ENCODE peak calls at places on chromosomes 16 and 17, in four cellular contexts. Q is heart right ventricle, P is tibial artery, D is omental fat pad. Y is an unnamed sample.

GRCh38 chr16:1003551-1004347 is 22.2 kb downstream of the SOX8 start:
- DNase-seq in Q (no peak), P (no peak), D (no peak), Y (no peak)

GRCh38 chr17:58385359-58385899 is 31.9 kb downstream of the RNF43 start:
- DNase-seq in Q (no peak), P (no peak), D (no peak), Y (no peak)

GRCh38 chr17:18319604-18320256 is 4.6 kb downstream of the SMCR8 start:
- DNase-seq in Q (no peak), P (no peak), D (no peak), Y (no peak)

GRCh38 chr17:70658324-70658723 is 489.0 kb downstream of the KCNJ2 start:
- DNase-seq in Q (no peak), P (no peak), D (no peak), Y (no peak)

GRCh38 chr17:82339634-82340580 is 6.3 kb upstream of the SECTM1 start:
- DNase-seq in Q (no peak), P (no peak), D (no peak), Y (no peak)

GRCh38 chr17:76385892-76386786 is 1.7 kb downstream of the SPHK1 start:
- DNase-seq in Q (peak; percentile 86), P (peak; percentile 85), D (peak; percentile 85), Y (peak; percentile 74)

GRCh38 chr17:44642861-44643260 is 13.4 kb upstream of the MEIOC start:
- DNase-seq in Q (no peak), P (no peak), D (no peak), Y (no peak)

GRCh38 chr17:43839670-43840101 is 6.7 kb upstream of the MPP3 start:
- DNase-seq in Q (no peak), P (no peak), D (no peak), Y (no peak)

GRCh38 chr17:1976000-1976682 is 49.0 kb downstream of the RTN4RL1 start:
- DNase-seq in Q (no peak), P (no peak), D (no peak), Y (no peak)

GRCh38 chr16:14378684-14379467 is 251.2 kb downstream of the PARN start:
- DNase-seq in Q (no peak), P (no peak), D (no peak), Y (no peak)

GRCh38 chr16:66751135-66751991 is at the start of gene DYNC1LI2:
- DNase-seq in Q (peak; percentile 84), P (peak; percentile 89), D (peak; percentile 38), Y (peak; percentile 79)

GRCh38 chr16:79134300-79134699 is 466.2 kb downstream of the MAF start:
- DNase-seq in Q (no peak), P (no peak), D (no peak), Y (no peak)

GRCh38 chr17:9053406-9053805 is 32.1 kb downstream of the NTN1 start:
- DNase-seq in Q (no peak), P (no peak), D (no peak), Y (no peak)

GRCh38 chr17:40548491-40548981 is 16.7 kb downstream of the CCR7 start:
- DNase-seq in Q (no peak), P (no peak), D (no peak), Y (no peak)

GRCh38 chr17:29733151-29733550 is 110.4 kb upstream of the CORO6 start:
- DNase-seq in Q (no peak), P (no peak), D (no peak), Y (no peak)

GRCh38 chr17:13947499-13947898 is 121.8 kb upstream of the COX10 start:
- DNase-seq in Q (no peak), P (no peak), D (no peak), Y (no peak)

GRCh38 chr16:65106792-65107191 is 15.1 kb downstream of the CDH11 start:
- DNase-seq in Q (no peak), P (no peak), D (no peak), Y (no peak)

GRCh38 chr17:15213381-15214087 is 51.6 kb downstream of the PMP22 start:
- DNase-seq in Q (no peak), P (no peak), D (no peak), Y (no peak)

GRCh38 chr17:10171057-10171456 is 27.3 kb downstream of the GAS7 start:
- DNase-seq in Q (no peak), P (peak; percentile 70), D (no peak), Y (no peak)

GRCh38 chr16:84503751-84504395 is 586 bp downstream of the MEAK7 start:
- DNase-seq in Q (no peak), P (peak; percentile 64), D (no peak), Y (no peak)

GRCh38 chr17:48051706-48052486 is 3.7 kb downstream of the NFE2L1 start:
- DNase-seq in Q (peak; percentile 92), P (peak; percentile 85), D (no peak), Y (no peak)
- TF ChIP-seq CTCF in Q (peak; percentile 48), P (no peak), D (no peak), Y (no peak)

GRCh38 chr16:51834131-51834530 is 683.1 kb upstream of the SALL1 start:
- DNase-seq in Q (peak; percentile 8), P (no peak), D (no peak), Y (no peak)

GRCh38 chr16:51845586-51845985 is 694.5 kb upstream of the SALL1 start:
- DNase-seq in Q (no peak), P (no peak), D (no peak), Y (no peak)

DNA sequence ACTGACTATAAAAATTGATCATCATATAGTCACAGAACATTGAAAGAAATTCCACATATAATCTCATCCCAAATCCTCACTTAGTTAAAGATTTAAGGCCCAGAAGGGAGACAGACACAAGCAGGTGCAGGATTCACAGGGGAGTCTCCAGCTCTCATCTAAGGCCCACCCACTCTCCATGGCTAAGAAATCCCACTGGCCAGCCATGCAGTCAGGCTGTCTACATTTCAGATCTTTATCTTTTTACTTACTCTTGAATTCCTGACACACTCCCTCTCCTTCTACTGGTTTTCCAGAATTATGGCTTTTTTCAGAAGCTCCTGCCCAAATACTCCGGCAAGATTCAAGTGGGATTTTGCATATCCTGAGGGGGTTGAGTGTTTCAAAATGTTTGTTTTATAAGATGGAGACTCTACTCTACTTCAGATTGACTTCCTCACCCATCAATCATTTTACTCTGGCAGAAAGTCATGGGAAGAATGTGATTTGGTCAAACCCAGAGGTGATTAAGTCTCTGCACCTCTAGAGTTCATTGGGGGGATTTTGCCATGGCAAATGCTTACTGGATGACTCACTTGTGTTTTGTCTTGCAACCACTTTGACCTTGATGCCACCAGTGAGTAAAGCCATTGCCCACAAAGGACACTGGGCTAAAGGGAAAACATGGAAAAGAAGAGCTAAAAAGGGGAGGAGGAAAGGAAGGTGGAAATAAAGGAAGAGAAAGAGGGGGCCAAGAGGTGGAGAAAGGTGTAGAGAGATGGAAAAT is 688.8 kb upstream of the SALL1 start:
- DNase-seq in Q (no peak), P (no peak), D (no peak), Y (no peak)
- TF ChIP-seq CTCF in Q (no peak), P (no peak), D (no peak), Y (no peak)

GRCh38 chr16:86575754-86576557 is 2.4 kb upstream of the FOXL1 start:
- DNase-seq in Q (peak; percentile 86), P (peak; percentile 94), D (peak; percentile 53), Y (peak; percentile 79)
- TF ChIP-seq CTCF in Q (peak; percentile 78), P (peak; percentile 65), D (no peak), Y (peak; percentile 69)

GRCh38 chr16:46627746-46628145 is 6.6 kb upstream of the SHCBP1 start:
- DNase-seq in Q (no peak), P (no peak), D (no peak), Y (no peak)

GRCh38 chr16:46632778-46633733 is 11.9 kb upstream of the SHCBP1 start:
- DNase-seq in Q (no peak), P (no peak), D (no peak), Y (peak; percentile 15)

GRCh38 chr16:46629331-46629843 is 8.2 kb upstream of the SHCBP1 start:
- DNase-seq in Q (no peak), P (no peak), D (no peak), Y (no peak)
- TF ChIP-seq CTCF in Q (peak; percentile 39), P (no peak), D (no peak), Y (peak; percentile 39)

GRCh38 chr17:916315-916714 is 63.3 kb downstream of the NXN start:
- DNase-seq in Q (no peak), P (no peak), D (no peak), Y (no peak)
- TF ChIP-seq CTCF in Q (no peak), P (no peak), D (no peak), Y (peak; percentile 31)

DNA sequence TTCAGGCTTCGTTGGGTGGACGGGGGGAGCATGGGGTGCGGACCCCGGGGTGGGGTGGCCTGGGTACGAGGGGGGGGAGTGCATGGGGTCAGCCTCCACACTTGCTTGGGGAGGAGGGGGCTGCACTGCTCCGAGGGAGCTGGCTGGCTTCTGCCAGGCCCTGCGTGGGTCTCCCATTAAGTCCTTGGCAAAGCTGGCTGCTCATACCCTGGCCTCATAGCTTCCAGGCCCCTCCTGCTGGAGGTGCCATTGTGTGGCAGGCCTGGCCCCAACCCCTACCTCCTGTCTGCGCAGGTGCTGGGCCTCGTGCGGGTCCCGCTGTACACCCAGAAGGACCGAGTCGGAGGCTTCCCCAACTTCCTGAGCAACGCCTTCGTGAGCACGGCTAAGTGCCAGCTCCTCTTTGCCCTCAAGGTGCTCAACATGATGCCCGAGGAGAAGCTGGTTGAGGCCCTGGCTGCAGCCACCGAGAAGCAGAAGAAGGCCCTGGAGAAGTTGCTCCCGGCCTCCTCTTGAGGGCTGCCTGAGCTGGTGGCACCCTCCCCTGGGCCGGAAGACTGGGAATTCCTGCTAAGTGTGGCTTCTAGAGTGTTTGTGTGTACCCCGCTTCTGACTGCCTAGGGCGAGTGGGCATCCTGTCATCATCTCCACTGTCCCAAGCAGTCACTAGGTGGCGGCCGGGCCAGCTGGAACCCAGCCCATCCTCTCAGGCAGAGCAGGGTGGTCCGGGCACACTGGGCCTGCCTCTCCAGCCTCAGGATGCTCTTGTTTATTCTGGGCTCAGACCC is 1.5 kb downstream of the NUDT16L1 start:
- DNase-seq in Q (no peak), P (peak; percentile 75), D (no peak), Y (no peak)
- TF ChIP-seq CTCF in Q (peak; percentile 27), P (no peak), D (no peak), Y (no peak)

GRCh38 chr16:57900796-57901479 is 70.0 kb downstream of the CNGB1 start:
- DNase-seq in Q (no peak), P (no peak), D (no peak), Y (no peak)

GRCh38 chr16:57901480-57902069 is 69.4 kb downstream of the CNGB1 start:
- DNase-seq in Q (no peak), P (no peak), D (no peak), Y (no peak)

GRCh38 chr16:57898961-57899360 is 72.0 kb downstream of the CNGB1 start:
- DNase-seq in Q (no peak), P (no peak), D (no peak), Y (no peak)

GRCh38 chr16:57897053-57897784 is 73.7 kb downstream of the CNGB1 start:
- DNase-seq in Q (no peak), P (no peak), D (no peak), Y (no peak)

DNA sequence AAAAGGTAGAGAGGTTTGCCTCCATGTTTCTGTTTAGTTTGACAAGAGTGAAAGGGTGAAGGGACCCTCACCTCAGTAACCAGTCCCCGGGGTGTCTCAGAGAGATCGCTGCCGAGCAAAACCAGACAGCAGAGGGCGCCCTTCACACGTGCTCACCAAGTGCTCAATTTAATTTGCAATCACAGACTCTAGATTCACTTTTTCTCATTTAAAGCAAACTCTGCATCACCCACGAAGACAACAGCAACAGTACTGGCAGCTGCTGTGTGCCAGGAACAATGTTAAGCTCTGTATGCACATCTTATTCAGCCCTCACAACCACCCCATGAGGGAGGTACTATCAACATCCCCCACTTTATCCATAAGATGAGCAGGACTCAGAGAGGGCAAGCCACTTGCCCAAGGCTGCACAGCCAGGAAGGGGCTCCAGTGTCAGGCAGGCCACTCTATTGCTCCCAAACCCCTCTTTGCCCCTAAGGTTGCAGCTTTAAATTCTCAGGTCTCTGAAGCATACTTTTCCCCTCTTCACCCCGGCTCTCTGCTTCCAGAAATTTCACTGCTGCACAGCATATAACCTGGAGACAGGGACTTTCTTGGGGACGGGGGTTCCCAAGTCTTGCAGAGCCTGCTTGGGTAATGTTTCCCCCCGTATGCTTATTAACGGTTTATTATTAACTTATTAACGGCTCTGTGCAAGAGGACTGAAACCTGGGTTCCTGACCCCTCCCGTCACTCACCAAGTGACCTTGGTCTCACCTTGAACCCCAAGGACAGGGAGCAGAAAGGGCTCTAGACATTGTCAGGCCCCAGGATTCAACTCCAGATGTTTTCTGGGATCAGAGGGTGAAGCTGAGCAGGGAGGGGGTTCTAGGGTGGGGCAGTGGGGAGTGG is 70.9 kb downstream of the CNGB1 start:
- DNase-seq in Q (peak; percentile 64), P (peak; percentile 72), D (peak; percentile 81), Y (peak; percentile 55)
- TF ChIP-seq CTCF in Q (peak; percentile 93), P (peak; percentile 77), D (peak; percentile 30), Y (peak; percentile 93)

Y was measured in progenitor cell of endocrine pancreas.